ENCODE peak calls at places on chromosome 2, in seven cellular contexts. U is tibial artery, L is GM06990, E is heart right ventricle, H is left lung, W is cardiac muscle cell, I is pancreas. M is an unnamed sample.

GRCh38 chr2:102839668-102840388 is 78.0 kb downstream of the TMEM182 start:
- DNase-seq in U (no peak), L (no peak), E (peak; percentile 23), H (no peak), W (peak; percentile 53), I (no peak), M (peak; percentile 32)

GRCh38 chr2:213317929-213318328 is 33.7 kb downstream of the SPAG16 start:
- DNase-seq in U (no peak), L (no peak), E (no peak), H (no peak), W (peak; percentile 64), I (no peak), M (no peak)

GRCh38 chr2:204491528-204491927 is 53.7 kb upstream of the PARD3B start:
- DNase-seq in U (no peak), L (no peak), E (no peak), H (no peak), W (peak; percentile 6), I (no peak), M (no peak)

GRCh38 chr2:234858790-234859329 is 93.0 kb upstream of the SH3BP4 start:
- DNase-seq in U (no peak), L (no peak), E (no peak), H (no peak), W (no peak), I (no peak), M (no peak)

GRCh38 chr2:96538487-96539214 is 2.1 kb downstream of the ARID5A start:
- DNase-seq in U (peak; percentile 91), L (peak; percentile 60), E (peak; percentile 89), H (peak; percentile 86), W (peak; percentile 59), I (no peak), M (peak; percentile 82)

GRCh38 chr2:214830794-214831346 is 21.4 kb upstream of the BARD1 start:
- DNase-seq in U (no peak), L (no peak), E (no peak), H (no peak), W (peak; percentile 36), I (no peak), M (no peak)

GRCh38 chr2:101697124-101697793 is at the start of gene MAP4K4:
- DNase-seq in U (peak; percentile 82), L (peak; percentile 48), E (peak; percentile 91), H (peak; percentile 89), W (peak; percentile 91), I (peak; percentile 86), M (peak; percentile 50)

GRCh38 chr2:110101280-110101844 is 14.3 kb downstream of the MALL start:
- DNase-seq in U (peak; percentile 98), L (no peak), E (peak; percentile 95), H (peak; percentile 94), W (peak; percentile 100), I (peak; percentile 92), M (no peak)

GRCh38 chr2:127559454-127559853 is 24.0 kb downstream of the MYO7B start:
- DNase-seq in U (no peak), L (no peak), E (no peak), H (no peak), W (no peak), I (no peak), M (no peak)

GRCh38 chr2:88754585-88755305 is 63.3 kb downstream of the RPIA start:
- DNase-seq in U (no peak), L (peak; percentile 35), E (no peak), H (no peak), W (no peak), I (no peak), M (peak; percentile 60)

GRCh38 chr2:150480241-150480640 is 7.2 kb downstream of the RND3 start:
- DNase-seq in U (no peak), L (no peak), E (no peak), H (no peak), W (no peak), I (no peak), M (no peak)

DNA sequence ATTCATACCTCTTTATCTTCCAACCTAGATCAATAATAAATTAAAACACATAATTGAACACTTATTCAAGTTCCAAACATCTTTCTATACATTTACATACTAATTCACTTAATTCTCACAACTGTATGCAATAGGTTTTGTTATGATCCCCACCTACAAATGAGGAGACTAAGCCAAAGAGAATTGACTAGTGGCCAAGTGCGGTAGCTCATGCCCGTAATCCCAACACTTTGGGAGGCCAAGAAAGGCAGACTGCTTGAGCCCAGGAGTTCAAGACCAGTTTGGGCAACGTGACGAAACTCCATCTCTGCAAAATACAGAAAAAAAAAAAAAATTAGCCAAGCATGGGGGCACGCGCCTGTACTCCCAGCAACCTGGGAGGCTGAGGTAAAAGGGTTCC is 36.8 kb downstream of the KCNG3 start:
- DNase-seq in U (no peak), L (no peak), E (no peak), H (no peak), W (no peak), I (no peak), M (peak; percentile 8)
- TF ChIP-seq CTCF in U (no peak), L (peak; percentile 12), E (no peak), H (no peak), W (no peak), I (no peak), M (peak; percentile 16)

DNA sequence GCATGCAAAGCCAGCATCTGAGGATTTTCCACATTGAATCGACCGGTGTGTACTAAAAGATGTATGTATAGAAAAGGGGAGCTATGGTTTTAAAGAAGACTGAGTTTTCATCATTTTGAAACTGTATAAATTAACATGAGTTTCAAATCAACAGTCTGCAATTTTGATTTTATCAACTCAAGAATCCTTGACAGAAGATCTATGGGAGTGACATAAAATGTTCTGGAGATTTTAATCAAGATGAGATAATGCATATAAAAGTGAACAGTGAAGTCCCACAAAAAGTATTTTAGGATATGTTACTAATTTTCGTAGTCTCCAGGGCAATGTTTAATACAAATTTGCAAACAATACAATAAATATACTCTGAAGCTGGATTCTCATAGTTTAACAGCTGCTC is 24.0 kb upstream of the CERS6 start:
- DNase-seq in U (no peak), L (no peak), E (no peak), H (no peak), W (no peak), I (no peak), M (no peak)
- H3K4me3 ChIP-seq in U (no peak overlapping the region), L (no peak overlapping the region), E (no peak overlapping the region), H (no peak overlapping the region), W (no peak overlapping the region), I (no peak overlapping the region), M (no peak overlapping the region)

GRCh38 chr2:175181104-175181876 is at the start of gene ATP5MC3:
- DNase-seq in U (peak; percentile 92), L (peak; percentile 93), E (peak; percentile 94), H (peak; percentile 95), W (peak; percentile 96), I (peak; percentile 97), M (peak; percentile 98)
- TF ChIP-seq CTCF in U (peak; percentile 20), L (peak; percentile 0), E (peak; percentile 9), H (no peak), W (peak; percentile 22), I (no peak), M (peak; percentile 10)

GRCh38 chr2:11155326-11156059 is at the start of gene SLC66A3:
- DNase-seq in U (peak; percentile 79), L (peak; percentile 89), E (no peak), H (peak; percentile 51), W (peak; percentile 95), I (peak; percentile 95), M (peak; percentile 89)

GRCh38 chr2:11157296-11157695 is 2.0 kb downstream of the SLC66A3 start:
- DNase-seq in U (no peak), L (no peak), E (no peak), H (no peak), W (no peak), I (no peak), M (no peak)

GRCh38 chr2:11157731-11158130 is 2.5 kb downstream of the SLC66A3 start:
- DNase-seq in U (no peak), L (no peak), E (no peak), H (no peak), W (no peak), I (no peak), M (no peak)

GRCh38 chr2:11154460-11155325 is 574 bp upstream of the SLC66A3 start:
- DNase-seq in U (peak; percentile 98), L (peak; percentile 92), E (peak; percentile 99), H (peak; percentile 99), W (peak; percentile 98), I (peak; percentile 99), M (peak; percentile 98)

GRCh38 chr2:11156396-11157075 is 1.3 kb downstream of the SLC66A3 start:
- DNase-seq in U (no peak), L (no peak), E (no peak), H (no peak), W (no peak), I (no peak), M (no peak)
- H3K4me3 ChIP-seq in U (peak overlapping the region; percentile 77), L (no peak overlapping the region), E (no peak overlapping the region), H (no peak overlapping the region), W (no peak overlapping the region), I (peak overlapping the region; percentile 77), M (no peak overlapping the region)

M was measured in GM12865.